ENCODE peak calls at places on chromosome 17, in five cellular contexts. V is suprapubic skin, R is astrocyte of the cerebellum, N is HFFc6, H is B cell. F is an unnamed sample.

GRCh38 chr17:73308017-73308823 is 3.6 kb downstream of the CDC42EP4 start:
- DNase-seq in N (peak), H (no peak), V (no peak), R (peak), F (peak)

GRCh38 chr17:77842148-77842905 is 116.2 kb upstream of the TNRC6C start:
- DNase-seq in R (no peak), V (no peak), N (no peak), H (no peak), F (peak)

GRCh38 chr17:50122945-50123344 is 7.0 kb downstream of the SAMD14 start:
- DNase-seq in R (no peak), N (no peak), V (no peak), H (no peak), F (no peak)

GRCh38 chr17:44187131-44187899 is 543 bp downstream of the TMUB2 start:
- DNase-seq in H (peak), N (peak), V (peak), R (peak), F (no peak)

GRCh38 chr17:55496094-55496881 is 15.0 kb downstream of the SMIM36 start:
- DNase-seq in R (no peak), H (no peak), V (no peak), N (peak), F (peak)

GRCh38 chr17:53058031-53058430 is 764.7 kb upstream of the KIF2B start:
- DNase-seq in R (peak), H (no peak), V (no peak), N (no peak), F (no peak)

GRCh38 chr17:2990396-2990795 is 73.0 kb downstream of the OR1D5 start:
- DNase-seq in R (no peak), N (no peak), H (no peak), V (no peak), F (no peak)

GRCh38 chr17:83177611-83178532 is 98.5 kb downstream of the METRNL start:
- DNase-seq in H (no peak), R (no peak), N (no peak), V (peak), F (no peak)

GRCh38 chr17:48571024-48571818 is 6.9 kb downstream of the HOXB4 start:
- DNase-seq in V (no peak), R (no peak), N (no peak), H (no peak), F (no peak)

GRCh38 chr17:954431-955164 is 25.0 kb downstream of the NXN start:
- DNase-seq in R (peak), V (no peak), N (no peak), H (no peak), F (peak)

GRCh38 chr17:74394977-74395376 is 27.7 kb downstream of the GPR142 start:
- DNase-seq in H (no peak), N (no peak), R (no peak), V (no peak), F (no peak)

GRCh38 chr17:80948091-80948960 is 43.3 kb upstream of the CHMP6 start:
- DNase-seq in R (no peak), H (no peak), N (no peak), V (no peak), F (no peak)

GRCh38 chr17:56909742-56910508 is 3.9 kb downstream of the TRIM25 start:
- DNase-seq in H (no peak), N (no peak), V (no peak), R (no peak), F (no peak)

GRCh38 chr17:5526821-5527598 is 40.6 kb downstream of the MIS12 start:
- DNase-seq in R (peak), V (no peak), H (no peak), N (peak), F (peak)

GRCh38 chr17:27985306-27985705 is 57.2 kb upstream of the NLK start:
- DNase-seq in V (no peak), R (no peak), N (no peak), H (peak), F (no peak)

GRCh38 chr17:28701987-28702751 is 9.5 kb downstream of the PROCA1 start:
- DNase-seq in N (no peak), V (no peak), H (no peak), R (no peak), F (no peak)

GRCh38 chr17:62062936-62063335 is 2.1 kb downstream of the MED13 start:
- DNase-seq in V (no peak), N (no peak), H (no peak), R (no peak), F (no peak)

GRCh38 chr17:82901836-82902235 is 62.0 kb upstream of the ZNF750 start:
- DNase-seq in R (no peak), N (no peak), H (no peak), V (no peak), F (no peak)

GRCh38 chr17:81049372-81049911 is 14.5 kb downstream of the BAIAP2 start:
- DNase-seq in N (no peak), H (no peak), V (no peak), R (no peak), F (no peak)

GRCh38 chr17:51507444-51507843 is 247.1 kb downstream of the UTP18 start:
- DNase-seq in N (no peak), R (no peak), V (no peak), H (no peak), F (no peak)

GRCh38 chr17:8223356-8224063 is 13.1 kb upstream of the AURKB start:
- DNase-seq in N (peak), V (peak), H (peak), R (no peak), F (peak)

GRCh38 chr17:77115510-77115909 is 25.3 kb upstream of the SEC14L1 start:
- DNase-seq in R (no peak), H (no peak), N (no peak), V (no peak), F (no peak)

GRCh38 chr17:49003557-49004511 is 6.6 kb downstream of the IGF2BP1 start:
- DNase-seq in R (no peak), H (peak), V (peak), N (no peak), F (no peak)

GRCh38 chr17:45230787-45231480 is 9.2 kb downstream of the FMNL1 start:
- DNase-seq in H (no peak), V (no peak), N (peak), R (no peak), F (no peak)

GRCh38 chr17:9907883-9908648 is 3.0 kb upstream of the RCVRN start:
- DNase-seq in R (no peak), H (no peak), N (no peak), V (no peak), F (no peak)

GRCh38 chr17:19410875-19411291 is at the start of gene RNF112:
- DNase-seq in R (no peak), N (peak), H (no peak), V (no peak), F (no peak)

GRCh38 chr17:28379814-28380571 is 8.5 kb downstream of the SARM1 start:
- DNase-seq in H (no peak), V (no peak), N (peak), R (no peak), F (no peak)

GRCh38 chr17:8141741-8142140 is 10.5 kb downstream of the PER1 start:
- DNase-seq in N (no peak), R (no peak), V (no peak), H (peak), F (no peak)

GRCh38 chr17:78722101-78722761 is 59.8 kb downstream of the CYTH1 start:
- DNase-seq in V (no peak), R (no peak), H (peak), N (no peak), F (no peak)

GRCh38 chr17:51322390-51323029 is 62.2 kb downstream of the UTP18 start:
- DNase-seq in H (no peak), N (peak), V (no peak), R (no peak), F (no peak)

GRCh38 chr17:41687828-41688640 is 651 bp upstream of the EIF1 start:
- DNase-seq in N (no peak), R (no peak), H (peak), V (no peak), F (no peak)

GRCh38 chr17:82230627-82231311 is 1.9 kb downstream of the SLC16A3 start:
- DNase-seq in V (peak), R (peak), N (peak), H (peak), F (peak)

GRCh38 chr17:19763416-19763815 is 15.3 kb upstream of the ALDH3A1 start:
- DNase-seq in N (no peak), R (no peak), H (no peak), V (no peak), F (no peak)

GRCh38 chr17:27353469-27354050 is 59.6 kb downstream of the WSB1 start:
- DNase-seq in R (peak), V (peak), H (peak), N (peak), F (peak)

GRCh38 chr17:7610641-7611040 is 4.1 kb downstream of the FXR2 start:
- DNase-seq in V (no peak), R (no peak), N (no peak), H (no peak), F (no peak)

GRCh38 chr17:74431568-74432483 is at the start of gene GPRC5C:
- DNase-seq in H (peak), R (no peak), N (no peak), V (no peak), F (no peak)

GRCh38 chr17:11318207-11318606 is 77.2 kb downstream of the SHISA6 start:
- DNase-seq in V (no peak), H (no peak), N (no peak), R (no peak), F (no peak)

GRCh38 chr17:3994221-3994576 is 30.0 kb upstream of the ATP2A3 start:
- DNase-seq in H (no peak), N (no peak), V (no peak), R (no peak), F (no peak)

GRCh38 chr17:43025290-43025657 is 243 bp downstream of the RND2 start:
- DNase-seq in N (no peak), R (no peak), V (no peak), H (no peak), F (no peak)

GRCh38 chr17:46976626-46977270 is 2.3 kb downstream of the RPRML start:
- DNase-seq in H (no peak), V (peak), N (no peak), R (no peak), F (no peak)
- TF ChIP-seq CTCF in H (no peak), V (no peak), N (no peak), R (no peak), F (no peak)

GRCh38 chr17:39235555-39236221 is 9.9 kb upstream of the STAC2 start:
- DNase-seq in R (peak), V (no peak), N (peak), H (peak), F (peak)
- TF ChIP-seq CTCF in R (peak), V (peak), N (peak), H (peak), F (peak)

DNA sequence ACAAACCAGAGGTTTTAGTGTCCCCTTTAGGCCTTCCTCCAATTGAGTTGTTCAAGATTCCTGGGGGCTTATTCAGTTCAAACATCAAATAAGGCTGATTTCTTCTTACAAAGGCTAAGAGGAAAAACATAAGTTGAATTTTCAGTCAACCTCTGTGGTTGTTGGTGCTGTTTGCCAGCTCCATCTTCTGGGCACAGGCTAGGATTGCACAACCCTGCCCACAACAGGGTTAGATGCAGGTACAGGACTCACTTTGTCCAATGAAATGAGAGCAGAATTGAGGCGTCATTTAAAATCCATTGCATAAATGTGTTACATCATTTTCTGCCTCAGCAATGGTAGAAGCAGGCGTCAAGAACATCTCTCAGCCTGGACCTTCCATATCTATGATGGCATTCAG is 173.3 kb downstream of the PMP22 start:
- DNase-seq in H (no peak), V (no peak), R (no peak), N (no peak), F (no peak)
- TF ChIP-seq CTCF in H (no peak), V (no peak), R (no peak), N (peak), F (peak)

GRCh38 chr17:75776399-75777242 is 8.0 kb upstream of the UNK start:
- DNase-seq in V (peak), R (no peak), H (peak), N (no peak), F (no peak)

GRCh38 chr17:75774988-75775668 is 9.5 kb upstream of the UNK start:
- DNase-seq in N (peak), R (no peak), H (peak), V (peak), F (no peak)

GRCh38 chr17:75778861-75779249 is 5.8 kb upstream of the UNK start:
- DNase-seq in N (no peak), R (no peak), V (peak), H (peak), F (no peak)

GRCh38 chr17:75779250-75779986 is 5.2 kb upstream of the UNK start:
- DNase-seq in V (peak), R (peak), H (peak), N (peak), F (peak)

DNA sequence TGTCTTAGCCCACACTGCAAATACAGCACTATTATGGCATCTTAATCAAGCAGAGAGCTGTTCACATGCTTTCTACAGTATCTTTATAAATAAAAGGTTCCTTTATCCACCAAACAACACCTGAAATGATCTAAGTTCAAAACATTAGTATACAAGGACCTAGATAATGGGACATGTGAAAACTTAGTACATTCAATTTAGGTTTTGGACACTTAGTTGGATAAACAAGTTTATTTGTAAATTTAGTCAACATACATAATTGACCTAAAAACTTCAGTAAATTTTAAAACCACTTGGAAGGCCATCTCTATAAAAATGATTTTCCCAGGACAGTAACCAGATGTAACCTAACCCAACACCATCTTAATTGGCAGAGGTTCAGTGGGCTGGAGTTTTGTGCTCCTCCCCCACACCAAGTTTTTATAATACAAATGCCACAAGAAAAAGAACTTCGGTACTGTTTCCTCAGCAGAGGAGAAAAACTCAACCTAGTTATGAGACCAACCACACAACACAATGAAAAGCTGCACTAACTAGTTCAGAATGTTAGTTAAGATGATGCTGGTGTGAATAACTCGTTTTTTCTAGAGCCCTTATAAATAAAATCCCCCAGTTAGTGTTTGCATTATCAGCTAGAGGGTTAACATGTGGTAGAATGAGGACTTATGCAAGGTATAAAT is 7.2 kb upstream of the UNK start:
- DNase-seq in V (peak), H (no peak), N (no peak), R (no peak), F (no peak)
- TF ChIP-seq CTCF in V (no peak), H (no peak), N (no peak), R (no peak), F (no peak)